ENCODE peak calls at places on chromosomes 13 and 19, in seven cellular contexts. One of them, this sample, is unnamed.
A peak's percentile ranks its signal among the peaks of the same experiment; 100 is the strongest.

GRCh38 chr13:99265823-99266426 is 7.7 kb upstream of the GPR18 start:
- DNase-seq in neural progenitor cell: peak; percentile 56
- DNase-seq in CD4-positive, CD25-positive, alpha-beta regulatory T cell: peak; percentile 16
- DNase-seq in body of pancreas: no peak
- DNase-seq in left ventricle myocardium inferior: no peak
- DNase-seq in heart right ventricle: no peak
- DNase-seq in breast epithelium: no peak
- DNase-seq in this sample: no peak

GRCh38 chr13:41563501-41564001 is 106.2 kb downstream of the RGCC start:
- DNase-seq in neural progenitor cell: no peak
- DNase-seq in CD4-positive, CD25-positive, alpha-beta regulatory T cell: no peak
- DNase-seq in body of pancreas: no peak
- DNase-seq in left ventricle myocardium inferior: no peak
- DNase-seq in heart right ventricle: no peak
- DNase-seq in breast epithelium: no peak
- DNase-seq in this sample: no peak

GRCh38 chr13:50729177-50729576 is 114.3 kb downstream of the DLEU7 start:
- DNase-seq in neural progenitor cell: no peak
- DNase-seq in breast epithelium: no peak
- DNase-seq in CD4-positive, CD25-positive, alpha-beta regulatory T cell: no peak
- DNase-seq in left ventricle myocardium inferior: no peak
- DNase-seq in body of pancreas: no peak
- DNase-seq in heart right ventricle: no peak
- DNase-seq in this sample: no peak

GRCh38 chr19:45408121-45408520 is 1.7 kb downstream of the POLR1G start:
- DNase-seq in body of pancreas: no peak
- DNase-seq in left ventricle myocardium inferior: no peak
- DNase-seq in CD4-positive, CD25-positive, alpha-beta regulatory T cell: no peak
- DNase-seq in neural progenitor cell: no peak
- DNase-seq in breast epithelium: no peak
- DNase-seq in heart right ventricle: no peak
- DNase-seq in this sample: no peak

GRCh38 chr13:95457294-95457693 is 95.2 kb upstream of the CLDN10 start:
- DNase-seq in body of pancreas: no peak
- DNase-seq in neural progenitor cell: no peak
- DNase-seq in breast epithelium: no peak
- DNase-seq in CD4-positive, CD25-positive, alpha-beta regulatory T cell: no peak
- DNase-seq in left ventricle myocardium inferior: no peak
- DNase-seq in heart right ventricle: no peak
- DNase-seq in this sample: no peak

GRCh38 chr19:39335168-39335567 is 675 bp downstream of the GMFG start:
- DNase-seq in left ventricle myocardium inferior: no peak
- DNase-seq in neural progenitor cell: no peak
- DNase-seq in heart right ventricle: no peak
- DNase-seq in CD4-positive, CD25-positive, alpha-beta regulatory T cell: no peak
- DNase-seq in breast epithelium: no peak
- DNase-seq in body of pancreas: no peak
- DNase-seq in this sample: no peak

GRCh38 chr13:113548778-113549621 is 35.6 kb upstream of the TFDP1 start:
- DNase-seq in heart right ventricle: no peak
- DNase-seq in neural progenitor cell: no peak
- DNase-seq in left ventricle myocardium inferior: no peak
- DNase-seq in breast epithelium: no peak
- DNase-seq in CD4-positive, CD25-positive, alpha-beta regulatory T cell: no peak
- DNase-seq in body of pancreas: no peak
- DNase-seq in this sample: no peak

GRCh38 chr13:104315606-104316005 is 1249.4 kb upstream of the SLC10A2 start:
- DNase-seq in left ventricle myocardium inferior: no peak
- DNase-seq in breast epithelium: no peak
- DNase-seq in body of pancreas: no peak
- DNase-seq in CD4-positive, CD25-positive, alpha-beta regulatory T cell: no peak
- DNase-seq in neural progenitor cell: no peak
- DNase-seq in heart right ventricle: no peak
- DNase-seq in this sample: no peak

GRCh38 chr13:99415851-99416331 is 85.4 kb upstream of the TM9SF2 start:
- DNase-seq in left ventricle myocardium inferior: no peak
- DNase-seq in heart right ventricle: no peak
- DNase-seq in breast epithelium: no peak
- DNase-seq in CD4-positive, CD25-positive, alpha-beta regulatory T cell: no peak
- DNase-seq in body of pancreas: no peak
- DNase-seq in neural progenitor cell: no peak
- DNase-seq in this sample: no peak

GRCh38 chr13:49836516-49836915 is 44.0 kb upstream of the KPNA3 start:
- DNase-seq in heart right ventricle: no peak
- DNase-seq in breast epithelium: no peak
- DNase-seq in CD4-positive, CD25-positive, alpha-beta regulatory T cell: no peak
- DNase-seq in left ventricle myocardium inferior: no peak
- DNase-seq in neural progenitor cell: peak; percentile 71
- DNase-seq in body of pancreas: peak; percentile 36
- DNase-seq in this sample: no peak

DNA sequence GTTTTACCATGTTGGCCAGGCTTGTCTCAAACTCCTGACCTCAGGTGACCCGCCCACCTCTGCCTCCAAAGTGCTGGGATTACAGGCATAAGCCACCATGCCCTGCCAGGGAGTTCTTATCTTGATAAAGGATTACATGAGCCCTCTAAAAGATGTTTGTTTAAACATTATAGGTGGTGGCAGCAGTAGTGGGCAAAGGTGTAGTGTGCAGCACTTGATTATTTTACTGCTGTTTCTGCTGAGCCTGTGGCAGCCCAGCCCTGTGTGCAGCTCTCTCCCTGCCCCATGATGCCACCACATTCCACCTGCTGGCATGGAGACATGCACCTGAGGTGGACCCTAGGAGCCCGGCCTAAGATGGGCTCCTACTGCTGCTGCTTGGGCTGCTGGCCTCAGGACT is 54.0 kb downstream of the ZNF429 start:
- DNase-seq in breast epithelium: no peak
- DNase-seq in body of pancreas: no peak
- DNase-seq in left ventricle myocardium inferior: no peak
- DNase-seq in CD4-positive, CD25-positive, alpha-beta regulatory T cell: no peak
- DNase-seq in heart right ventricle: no peak
- DNase-seq in neural progenitor cell: no peak
- DNase-seq in this sample: no peak
- H3K9me3 ChIP-seq in breast epithelium: peaks cover 67% of the 10 kb centered on the region
- H3K9me3 ChIP-seq in body of pancreas: no peaks in the 10 kb centered on the region
- H3K9me3 ChIP-seq in left ventricle myocardium inferior: peaks cover 16% of the 10 kb centered on the region
- H3K9me3 ChIP-seq in CD4-positive, CD25-positive, alpha-beta regulatory T cell: peaks cover 48% of the 10 kb centered on the region
- H3K9me3 ChIP-seq in heart right ventricle: no peaks in the 10 kb centered on the region
- H3K9me3 ChIP-seq in neural progenitor cell: no peaks in the 10 kb centered on the region
- H3K9me3 ChIP-seq in this sample: no peaks in the 10 kb centered on the region

DNA sequence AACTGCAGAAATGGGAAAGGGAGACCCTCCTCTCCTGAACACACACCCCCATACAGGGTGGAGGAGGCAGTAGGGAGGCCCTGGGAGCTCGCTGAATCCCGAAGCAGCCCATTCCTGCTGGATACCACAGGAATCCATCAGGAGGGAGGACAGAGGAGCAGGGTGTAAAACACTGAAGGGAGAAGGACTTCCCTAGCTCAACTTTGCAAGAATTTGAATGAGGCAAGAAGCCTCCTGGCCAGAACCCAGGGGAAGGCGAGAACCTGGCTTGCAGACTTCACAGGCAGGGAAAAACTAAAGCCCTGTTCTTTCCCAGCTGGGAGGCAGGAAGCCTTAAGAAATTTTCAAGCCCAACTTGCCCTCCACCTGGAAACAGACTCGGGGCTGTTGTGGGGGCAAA is 43.5 kb downstream of the ZNF91 start:
- DNase-seq in body of pancreas: no peak
- DNase-seq in CD4-positive, CD25-positive, alpha-beta regulatory T cell: no peak
- DNase-seq in left ventricle myocardium inferior: no peak
- DNase-seq in heart right ventricle: no peak
- DNase-seq in breast epithelium: no peak
- DNase-seq in neural progenitor cell: no peak
- DNase-seq in this sample: no peak
- H3K9me3 ChIP-seq in body of pancreas: no peaks in the 10 kb centered on the region
- H3K9me3 ChIP-seq in CD4-positive, CD25-positive, alpha-beta regulatory T cell: peaks cover 100% of the 10 kb centered on the region
- H3K9me3 ChIP-seq in left ventricle myocardium inferior: peaks cover 100% of the 10 kb centered on the region
- H3K9me3 ChIP-seq in heart right ventricle: peaks cover 4% of the 10 kb centered on the region
- H3K9me3 ChIP-seq in breast epithelium: peaks cover 98% of the 10 kb centered on the region
- H3K9me3 ChIP-seq in neural progenitor cell: peaks cover 55% of the 10 kb centered on the region
- H3K9me3 ChIP-seq in this sample: peaks cover 74% of the 10 kb centered on the region

GRCh38 chr13:28865951-28866350 is 45.8 kb downstream of the MTUS2 start:
- DNase-seq in neural progenitor cell: no peak
- DNase-seq in CD4-positive, CD25-positive, alpha-beta regulatory T cell: no peak
- DNase-seq in breast epithelium: no peak
- DNase-seq in body of pancreas: no peak
- DNase-seq in left ventricle myocardium inferior: no peak
- DNase-seq in heart right ventricle: no peak
- DNase-seq in this sample: no peak
- H3K9me3 ChIP-seq in neural progenitor cell: no peaks in the 10 kb centered on the region
- H3K9me3 ChIP-seq in CD4-positive, CD25-positive, alpha-beta regulatory T cell: no peaks in the 10 kb centered on the region
- H3K9me3 ChIP-seq in breast epithelium: no peaks in the 10 kb centered on the region
- H3K9me3 ChIP-seq in body of pancreas: no peaks in the 10 kb centered on the region
- H3K9me3 ChIP-seq in left ventricle myocardium inferior: no peaks in the 10 kb centered on the region
- H3K9me3 ChIP-seq in heart right ventricle: no peaks in the 10 kb centered on the region
- H3K9me3 ChIP-seq in this sample: no peaks in the 10 kb centered on the region

GRCh38 chr13:77215543-77215942 is 111.4 kb downstream of the MYCBP2 start:
- DNase-seq in body of pancreas: no peak
- DNase-seq in CD4-positive, CD25-positive, alpha-beta regulatory T cell: no peak
- DNase-seq in breast epithelium: no peak
- DNase-seq in heart right ventricle: no peak
- DNase-seq in neural progenitor cell: no peak
- DNase-seq in left ventricle myocardium inferior: no peak
- DNase-seq in this sample: no peak

GRCh38 chr13:77222000-77222690 is 104.7 kb downstream of the MYCBP2 start:
- DNase-seq in body of pancreas: no peak
- DNase-seq in breast epithelium: no peak
- DNase-seq in heart right ventricle: no peak
- DNase-seq in neural progenitor cell: no peak
- DNase-seq in left ventricle myocardium inferior: no peak
- DNase-seq in CD4-positive, CD25-positive, alpha-beta regulatory T cell: no peak
- DNase-seq in this sample: no peak

GRCh38 chr13:77219401-77219800 is 107.5 kb downstream of the MYCBP2 start:
- DNase-seq in left ventricle myocardium inferior: no peak
- DNase-seq in CD4-positive, CD25-positive, alpha-beta regulatory T cell: no peak
- DNase-seq in breast epithelium: no peak
- DNase-seq in heart right ventricle: no peak
- DNase-seq in body of pancreas: no peak
- DNase-seq in neural progenitor cell: no peak
- DNase-seq in this sample: no peak

GRCh38 chr13:77213644-77214043 is 113.2 kb downstream of the MYCBP2 start:
- DNase-seq in left ventricle myocardium inferior: no peak
- DNase-seq in neural progenitor cell: no peak
- DNase-seq in heart right ventricle: no peak
- DNase-seq in breast epithelium: no peak
- DNase-seq in CD4-positive, CD25-positive, alpha-beta regulatory T cell: no peak
- DNase-seq in body of pancreas: no peak
- DNase-seq in this sample: no peak

GRCh38 chr13:77218274-77218673 is 108.6 kb downstream of the MYCBP2 start:
- DNase-seq in CD4-positive, CD25-positive, alpha-beta regulatory T cell: no peak
- DNase-seq in heart right ventricle: no peak
- DNase-seq in neural progenitor cell: no peak
- DNase-seq in body of pancreas: no peak
- DNase-seq in breast epithelium: no peak
- DNase-seq in left ventricle myocardium inferior: no peak
- DNase-seq in this sample: no peak
- H3K9me3 ChIP-seq in CD4-positive, CD25-positive, alpha-beta regulatory T cell: no peaks in the 10 kb centered on the region
- H3K9me3 ChIP-seq in heart right ventricle: no peaks in the 10 kb centered on the region
- H3K9me3 ChIP-seq in neural progenitor cell: no peaks in the 10 kb centered on the region
- H3K9me3 ChIP-seq in body of pancreas: no peaks in the 10 kb centered on the region
- H3K9me3 ChIP-seq in breast epithelium: no peaks in the 10 kb centered on the region
- H3K9me3 ChIP-seq in left ventricle myocardium inferior: no peaks in the 10 kb centered on the region
- H3K9me3 ChIP-seq in this sample: no peaks in the 10 kb centered on the region

This sample was measured in gastrocnemius medialis.